ENCODE peak calls at places on chromosomes 2 and 18, in eight cellular contexts. Q is stimulated activated CD8-positive, alpha-beta memory T cell treated with anti-CD3 and anti-CD28 coated beads, Interleukin-4, amount 100 ng/mL, for 4 hours; S is tibial artery; P is T-helper 9 cell; K is GM13976; Y is hepatic stellate cell; F is A549; W is NCI-H1092 treated with DMSO at 0.1 percent for 48 hours. J is an unnamed sample.

GRCh38 chr2:75465317-75465998 is 95.3 kb downstream of the EVA1A start:
- DNase-seq in Q (no peak), S (no peak), P (no peak), K (no peak), Y (peak), F (peak), W (peak), J (peak)

GRCh38 chr18:56661414-56662101 is 10.4 kb downstream of the WDR7 start:
- DNase-seq in Q (no peak), S (no peak), P (no peak), K (no peak), Y (no peak), F (no peak), W (no peak), J (no peak)

GRCh38 chr2:70922591-70923234 is 13.0 kb upstream of the ATP6V1B1 start:
- DNase-seq in Q (no peak), S (no peak), P (no peak), K (no peak), Y (no peak), F (no peak), W (peak), J (no peak)

GRCh38 chr2:85011098-85011497 is 40.1 kb downstream of the KCMF1 start:
- DNase-seq in Q (no peak), S (no peak), P (no peak), K (no peak), Y (no peak), F (no peak), W (no peak), J (no peak)

GRCh38 chr18:54149078-54149697 is 75.3 kb downstream of the MBD2 start:
- DNase-seq in Q (peak), S (peak), P (no peak), K (peak), Y (peak), F (peak), W (no peak), J (peak)

GRCh38 chr2:232568161-232568560 is 17.7 kb downstream of the EIF4E2 start:
- DNase-seq in Q (no peak), S (no peak), P (no peak), K (no peak), Y (peak), F (peak), W (no peak), J (no peak)

GRCh38 chr18:51890762-51891161 is 449.2 kb upstream of the DCC start:
- DNase-seq in Q (no peak), S (no peak), P (no peak), K (no peak), Y (no peak), F (peak), W (peak), J (no peak)

GRCh38 chr18:40902436-40902835 is 1052.6 kb upstream of the PIK3C3 start:
- DNase-seq in Q (no peak), S (no peak), P (no peak), K (no peak), Y (no peak), F (no peak), W (no peak), J (no peak)

GRCh38 chr2:42829556-42830510 is 37.5 kb upstream of the HAAO start:
- DNase-seq in Q (no peak), S (no peak), P (no peak), K (no peak), Y (no peak), F (peak), W (no peak), J (no peak)

GRCh38 chr2:236617796-236618195 is 48.2 kb downstream of the ACKR3 start:
- DNase-seq in Q (no peak), S (no peak), P (no peak), K (no peak), Y (no peak), F (no peak), W (no peak), J (no peak)

GRCh38 chr2:145383961-145384360 is 864.0 kb upstream of the ZEB2 start:
- DNase-seq in Q (no peak), S (no peak), P (no peak), K (no peak), Y (no peak), F (no peak), W (no peak), J (no peak)

GRCh38 chr2:43161650-43162542 is 64.5 kb downstream of the ZFP36L2 start:
- DNase-seq in Q (no peak), S (no peak), P (no peak), K (no peak), Y (no peak), F (no peak), W (no peak), J (no peak)

GRCh38 chr2:158665536-158666302 is 129.4 kb upstream of the DAPL1 start:
- DNase-seq in Q (no peak), S (no peak), P (no peak), K (no peak), Y (peak), F (no peak), W (peak), J (no peak)

GRCh38 chr2:2848621-2849443 is 517.8 kb upstream of the MYT1L start:
- DNase-seq in Q (no peak), S (no peak), P (no peak), K (no peak), Y (no peak), F (no peak), W (peak), J (no peak)

GRCh38 chr18:3675446-3675845 is 225.5 kb downstream of the TGIF1 start:
- DNase-seq in Q (no peak), S (no peak), P (no peak), K (no peak), Y (no peak), F (peak), W (no peak), J (peak)

GRCh38 chr2:9654429-9655100 is 23.8 kb upstream of the YWHAQ start:
- DNase-seq in Q (no peak), S (no peak), P (no peak), K (no peak), Y (no peak), F (no peak), W (no peak), J (no peak)

GRCh38 chr2:233143700-233144331 is 83.7 kb downstream of the INPP5D start:
- DNase-seq in Q (no peak), S (no peak), P (no peak), K (no peak), Y (no peak), F (no peak), W (no peak), J (no peak)

GRCh38 chr2:211354481-211354880 is 798.1 kb downstream of the CPS1 start:
- DNase-seq in Q (no peak), S (no peak), P (no peak), K (no peak), Y (no peak), F (no peak), W (no peak), J (no peak)

GRCh38 chr2:219378167-219378851 is 9.4 kb downstream of the DNPEP start:
- DNase-seq in Q (no peak), S (no peak), P (no peak), K (no peak), Y (no peak), F (no peak), W (no peak), J (no peak)

J was measured in HTR-8/SVneo.